ENCODE peak calls at places on chromosomes 6 and 20, in ten cellular contexts. Q, D, P, M, X, O, I, S, R and K are unnamed samples. For H3K9me3, the result is how much of the 10 kb centered on the place peaks cover.

GRCh38 chr20:39800548-39800947 is 838.4 kb downstream of the DHX35 start:
- DNase-seq in Q (no peak), D (peak), P (no peak), M (no peak), X (no peak), O (no peak), I (no peak), S (no peak), R (no peak), K (no peak)

GRCh38 chr6:155432293-155432692 is 23.3 kb downstream of the NOX3 start:
- DNase-seq in Q (no peak), D (no peak), P (no peak), M (no peak), X (no peak), O (no peak), I (no peak), S (peak), R (no peak), K (no peak)

GRCh38 chr6:146315321-146316254 is 228.0 kb upstream of the RAB32 start:
- DNase-seq in Q (no peak), D (no peak), P (no peak), M (peak), X (no peak), O (no peak), I (no peak), S (no peak), R (no peak), K (no peak)

GRCh38 chr6:53578371-53578770 is 33.5 kb upstream of the GCLC start:
- DNase-seq in Q (no peak), D (no peak), P (no peak), M (no peak), X (no peak), O (no peak), I (no peak), S (no peak), R (no peak), K (no peak)

GRCh38 chr6:39880521-39881048 is 53.7 kb downstream of the MOCS1 start:
- DNase-seq in Q (no peak), D (no peak), P (no peak), M (no peak), X (no peak), O (no peak), I (no peak), S (no peak), R (no peak), K (no peak)

GRCh38 chr6:119209452-119210205 is 131.2 kb upstream of the FAM184A start:
- DNase-seq in Q (no peak), D (no peak), P (no peak), M (no peak), X (no peak), O (no peak), I (no peak), S (no peak), R (no peak), K (no peak)

GRCh38 chr20:23120936-23121765 is 35.0 kb upstream of the CD93 start:
- DNase-seq in Q (no peak), D (no peak), P (peak), M (no peak), X (peak), O (no peak), I (peak), S (no peak), R (no peak), K (no peak)

GRCh38 chr6:111581957-111582356 is 23.7 kb downstream of the TRAF3IP2 start:
- DNase-seq in Q (no peak), D (no peak), P (no peak), M (no peak), X (no peak), O (no peak), I (no peak), S (no peak), R (no peak), K (no peak)

GRCh38 chr6:109804020-109804419 is 112.9 kb downstream of the FIG4 start:
- DNase-seq in Q (no peak), D (no peak), P (no peak), M (no peak), X (no peak), O (no peak), I (no peak), S (peak), R (no peak), K (no peak)

GRCh38 chr6:112409311-112409710 is 62.2 kb downstream of the RFPL4B start:
- DNase-seq in Q (no peak), D (no peak), P (no peak), M (no peak), X (no peak), O (no peak), I (no peak), S (no peak), R (no peak), K (no peak)

GRCh38 chr6:113944701-113945100 is 26.2 kb downstream of the HDAC2 start:
- DNase-seq in Q (no peak), D (no peak), P (no peak), M (no peak), X (no peak), O (no peak), I (no peak), S (no peak), R (no peak), K (no peak)

GRCh38 chr6:85449818-85450577 is at the start of gene NT5E:
- DNase-seq in Q (peak), D (peak), P (peak), M (no peak), X (peak), O (no peak), I (peak), S (peak), R (peak), K (peak)

GRCh38 chr6:11207199-11207968 is 25.1 kb downstream of the NEDD9 start:
- DNase-seq in Q (peak), D (peak), P (peak), M (no peak), X (no peak), O (peak), I (no peak), S (peak), R (peak), K (no peak)

GRCh38 chr6:90233994-90234393 is 62.6 kb downstream of the BACH2 start:
- DNase-seq in Q (no peak), D (no peak), P (no peak), M (no peak), X (no peak), O (no peak), I (no peak), S (no peak), R (no peak), K (peak)

GRCh38 chr20:61649105-61649878 is 397.2 kb downstream of the CDH4 start:
- DNase-seq in Q (no peak), D (no peak), P (no peak), M (no peak), X (no peak), O (no peak), I (peak), S (no peak), R (no peak), K (no peak)
- H3K4me3 ChIP-seq in Q (no peak), D (no peak), P (no peak), M (no peak), X (no peak), O (no peak), I (no peak), S (no peak), R (no peak), K (no peak)

DNA sequence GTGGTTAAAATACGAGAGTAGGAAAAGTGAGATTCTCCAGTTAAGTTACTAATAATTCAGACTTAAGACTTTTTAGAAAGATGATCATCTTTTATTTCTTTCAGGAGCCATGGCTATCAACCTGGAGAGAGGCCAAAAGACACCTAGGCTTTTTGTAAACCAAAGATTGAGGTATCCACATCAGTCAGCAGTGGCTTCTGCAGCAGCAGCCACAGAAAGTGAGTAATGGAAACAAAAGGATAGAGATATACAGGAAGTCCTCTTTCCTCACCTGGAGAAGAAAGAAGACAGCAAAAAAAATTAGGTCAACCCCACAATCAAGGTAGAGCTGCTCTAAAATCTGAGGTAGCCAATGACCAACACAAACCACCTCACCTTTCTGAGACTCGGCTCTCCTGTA is 22.7 kb upstream of the TRIM39 start:
- DNase-seq in Q (no peak), D (no peak), P (no peak), M (no peak), X (no peak), O (no peak), I (no peak), S (no peak), R (no peak), K (no peak)
- H3K9me3 ChIP-seq in Q (under half), D (under half), P (half or more), M (under half), X (under half), O (under half), I (under half), S (under half), R (under half), K (under half)

GRCh38 chr6:107820571-107821261 is 3.4 kb downstream of the SCML4 start:
- DNase-seq in Q (no peak), D (no peak), P (peak), M (peak), X (no peak), O (no peak), I (no peak), S (no peak), R (no peak), K (peak)
- H3K4me3 ChIP-seq in Q (peak), D (no peak), P (peak), M (no peak), X (no peak), O (no peak), I (peak), S (no peak), R (no peak), K (peak)

DNA sequence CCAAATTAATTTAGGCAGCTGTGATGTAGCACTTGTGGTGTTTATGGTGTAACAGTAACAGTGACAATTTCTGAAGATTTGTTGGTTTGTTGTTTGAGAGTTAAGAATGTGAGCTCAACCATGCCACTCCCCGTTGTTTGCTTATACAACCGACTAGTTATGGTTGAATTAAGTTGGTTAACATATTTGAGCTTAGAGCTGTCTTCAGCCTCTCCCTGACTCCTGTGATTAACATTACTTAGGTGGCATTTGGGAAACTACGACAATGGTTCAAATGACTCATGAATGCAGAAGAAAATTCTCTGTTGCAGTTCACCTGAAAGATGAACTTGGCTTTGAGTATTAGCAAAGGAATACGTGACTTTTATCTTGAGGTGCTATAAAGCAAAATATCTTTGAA is 35.9 kb upstream of the PRL start:
- DNase-seq in Q (no peak), D (no peak), P (no peak), M (no peak), X (no peak), O (no peak), I (no peak), S (peak), R (no peak), K (no peak)
- H3K9me3 ChIP-seq in Q (under half), D (under half), P (under half), M (under half), X (under half), O (under half), I (under half), S (under half), R (under half), K (under half)

GRCh38 chr6:135905604-135906300 is 54.3 kb downstream of the PDE7B start:
- DNase-seq in Q (no peak), D (no peak), P (no peak), M (no peak), X (no peak), O (no peak), I (no peak), S (no peak), R (no peak), K (no peak)
- H3K4me3 ChIP-seq in Q (no peak), D (no peak), P (no peak), M (no peak), X (no peak), O (no peak), I (no peak), S (no peak), R (no peak), K (no peak)

DNA sequence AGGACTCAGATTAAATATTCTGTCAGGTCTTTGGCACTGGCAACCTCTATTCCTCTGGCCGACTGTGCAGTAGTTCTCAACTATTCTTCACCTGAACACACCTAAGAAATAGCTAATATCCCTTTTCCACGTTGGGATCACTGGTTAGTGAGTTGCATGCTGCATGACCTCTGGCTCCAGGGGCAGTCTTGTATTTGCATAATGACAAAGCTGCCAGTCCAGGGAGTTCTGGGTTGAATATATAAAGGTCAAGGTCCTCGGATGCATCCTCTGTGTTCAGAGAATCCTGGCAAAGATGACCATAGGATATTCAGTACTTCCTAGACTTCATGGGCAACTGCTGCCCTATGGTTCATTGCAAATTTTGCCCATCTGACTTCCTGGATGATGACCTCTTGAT is 131.2 kb downstream of the DNAH8 start:
- DNase-seq in Q (no peak), D (no peak), P (no peak), M (no peak), X (no peak), O (no peak), I (no peak), S (no peak), R (no peak), K (no peak)
- H3K9me3 ChIP-seq in Q (under half), D (under half), P (under half), M (under half), X (under half), O (under half), I (under half), S (under half), R (under half), K (under half)